ENCODE peak calls at places on chromosomes 3 and 15, in nine cellular contexts. S, L, H, F, N, Z, U, Q and M are unnamed samples.

GRCh38 chr15:71807691-71808091 is 2.7 kb upstream of the NR2E3 start:
- DNase-seq in S (no peak), L (no peak), H (no peak), F (no peak), N (peak; percentile 9), Z (no peak), U (no peak), Q (no peak), M (no peak)

GRCh38 chr3:15211934-15212333 is 5.9 kb downstream of the CAPN7 start:
- DNase-seq in S (no peak), L (no peak), H (no peak), F (no peak), N (no peak), Z (no peak), U (no peak), Q (no peak), M (no peak)

GRCh38 chr15:56869573-56869972 is 48.9 kb upstream of the TCF12 start:
- DNase-seq in S (no peak), L (peak; percentile 42), H (peak; percentile 57), F (no peak), N (peak; percentile 9), Z (no peak), U (no peak), Q (peak; percentile 36), M (peak; percentile 27)

GRCh38 chr3:13654330-13655073 is 105.6 kb downstream of the FBLN2 start:
- DNase-seq in S (no peak), L (no peak), H (no peak), F (no peak), N (no peak), Z (no peak), U (no peak), Q (no peak), M (no peak)

GRCh38 chr15:82093774-82094211 is 48.0 kb upstream of the MEX3B start:
- DNase-seq in S (peak; percentile 86), L (no peak), H (no peak), F (no peak), N (peak; percentile 67), Z (peak; percentile 74), U (no peak), Q (no peak), M (peak; percentile 99)

GRCh38 chr3:4711680-4711992 is 218.5 kb downstream of the ITPR1 start:
- DNase-seq in S (no peak), L (no peak), H (no peak), F (no peak), N (no peak), Z (no peak), U (no peak), Q (no peak), M (no peak)

GRCh38 chr3:153285194-153285641 is 123.2 kb downstream of the RAP2B start:
- DNase-seq in S (no peak), L (no peak), H (no peak), F (no peak), N (peak; percentile 54), Z (no peak), U (no peak), Q (no peak), M (peak; percentile 27)

GRCh38 chr15:63169796-63170195 is 12.5 kb upstream of the RPS27L start:
- DNase-seq in S (no peak), L (no peak), H (no peak), F (no peak), N (no peak), Z (no peak), U (no peak), Q (no peak), M (no peak)

GRCh38 chr3:7682822-7683229 is 818.8 kb upstream of the LMCD1 start:
- DNase-seq in S (no peak), L (no peak), H (no peak), F (no peak), N (peak; percentile 68), Z (no peak), U (peak; percentile 75), Q (no peak), M (peak; percentile 64)

GRCh38 chr15:85620321-85621044 is 174.2 kb downstream of the KLHL25 start:
- DNase-seq in S (no peak), L (no peak), H (no peak), F (no peak), N (peak; percentile 90), Z (no peak), U (no peak), Q (no peak), M (no peak)
- H3K4me3 ChIP-seq in S (peak overlapping the region; percentile 64), L (peak overlapping the region; percentile 32), H (peak overlapping the region; percentile 28), F (peak overlapping the region; percentile 59), N (peak overlapping the region; percentile 74), Z (no peak overlapping the region), U (peak overlapping the region; percentile 50), Q (peak overlapping the region; percentile 31), M (peak overlapping the region; percentile 65)

GRCh38 chr3:194072691-194073279 is 63.2 kb upstream of the HES1 start:
- DNase-seq in S (no peak), L (no peak), H (no peak), F (no peak), N (no peak), Z (no peak), U (no peak), Q (no peak), M (no peak)

GRCh38 chr3:194075802-194076460 is 60.0 kb upstream of the HES1 start:
- DNase-seq in S (no peak), L (peak; percentile 72), H (no peak), F (no peak), N (no peak), Z (peak; percentile 36), U (no peak), Q (no peak), M (no peak)

GRCh38 chr3:194075088-194075615 is 60.8 kb upstream of the HES1 start:
- DNase-seq in S (no peak), L (no peak), H (no peak), F (no peak), N (no peak), Z (no peak), U (no peak), Q (no peak), M (no peak)

GRCh38 chr3:194072097-194072428 is 63.9 kb upstream of the HES1 start:
- DNase-seq in S (no peak), L (peak; percentile 31), H (no peak), F (no peak), N (no peak), Z (no peak), U (no peak), Q (no peak), M (no peak)

DNA sequence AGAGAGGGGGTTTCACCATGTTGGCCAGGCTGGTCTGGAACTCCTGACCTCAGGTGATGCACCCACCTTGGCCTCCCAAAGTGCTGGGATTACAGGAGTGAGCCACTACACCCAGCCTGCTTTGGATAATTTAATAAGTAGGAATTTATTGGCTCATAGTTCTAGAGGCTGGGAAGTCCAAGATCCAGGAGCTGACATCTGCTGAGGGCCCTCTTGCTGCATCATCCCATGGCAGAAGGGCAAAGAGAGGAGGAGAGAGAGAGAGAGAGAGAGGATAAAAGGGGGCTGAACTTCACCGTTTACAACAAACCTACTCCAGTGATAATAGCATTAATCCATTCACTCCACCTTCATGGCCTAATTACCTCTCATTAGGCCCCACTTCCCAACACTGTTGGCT is 62.0 kb upstream of the HES1 start:
- DNase-seq in S (no peak), L (no peak), H (no peak), F (no peak), N (no peak), Z (no peak), U (no peak), Q (no peak), M (no peak)
- TF ChIP-seq CTCF in S (no peak), L (no peak), H (no peak), F (no peak), N (no peak), Z (no peak), U (no peak), Q (no peak), M (no peak)

DNA sequence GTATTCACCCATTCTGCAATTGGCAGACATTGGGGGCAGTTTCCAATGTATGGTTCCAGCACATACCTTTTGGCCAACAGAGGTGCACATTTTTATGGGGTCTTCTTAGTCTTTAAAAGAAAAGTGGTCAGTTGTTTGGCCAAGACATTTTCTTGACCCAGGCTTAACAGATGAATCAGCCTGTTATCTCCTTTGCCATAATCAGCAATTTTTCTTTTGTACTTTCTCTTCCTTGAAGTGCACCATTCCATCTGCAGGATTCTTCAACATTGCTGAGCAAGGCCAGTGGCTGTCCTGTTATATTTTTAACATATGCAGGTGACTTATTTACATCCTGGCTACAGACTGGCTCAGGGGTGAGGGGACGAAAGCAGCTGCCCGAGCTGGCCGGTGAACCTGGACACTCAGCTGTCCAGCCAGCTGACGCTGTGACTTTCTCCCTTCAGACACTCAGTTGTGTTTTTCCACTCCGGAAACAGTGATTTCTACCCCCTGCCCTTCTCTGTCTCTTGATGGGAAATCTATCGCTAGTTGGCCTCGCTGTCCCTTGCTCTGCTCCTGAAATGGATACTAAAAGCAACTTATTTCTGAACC is 96.5 kb upstream of the TNFAIP8L3 start:
- DNase-seq in S (no peak), L (no peak), H (no peak), F (no peak), N (no peak), Z (no peak), U (no peak), Q (no peak), M (no peak)
- H3K4me3 ChIP-seq in S (no peak overlapping the region), L (no peak overlapping the region), H (no peak overlapping the region), F (no peak overlapping the region), N (no peak overlapping the region), Z (no peak overlapping the region), U (no peak overlapping the region), Q (no peak overlapping the region), M (no peak overlapping the region)

GRCh38 chr15:101189341-101189679 is 62.5 kb downstream of the CHSY1 start:
- DNase-seq in S (no peak), L (no peak), H (no peak), F (no peak), N (no peak), Z (no peak), U (no peak), Q (no peak), M (no peak)

GRCh38 chr15:101190196-101190595 is 61.7 kb downstream of the CHSY1 start:
- DNase-seq in S (no peak), L (no peak), H (no peak), F (no peak), N (no peak), Z (no peak), U (no peak), Q (no peak), M (no peak)

GRCh38 chr15:101187820-101188516 is 63.9 kb downstream of the CHSY1 start:
- DNase-seq in S (no peak), L (no peak), H (no peak), F (no peak), N (peak; percentile 88), Z (no peak), U (no peak), Q (no peak), M (peak; percentile 91)

GRCh38 chr15:101189708-101190107 is 62.1 kb downstream of the CHSY1 start:
- DNase-seq in S (no peak), L (no peak), H (no peak), F (no peak), N (no peak), Z (no peak), U (no peak), Q (no peak), M (no peak)

GRCh38 chr15:101188517-101189340 is 63.1 kb downstream of the CHSY1 start:
- DNase-seq in S (peak; percentile 76), L (no peak), H (no peak), F (no peak), N (peak; percentile 81), Z (no peak), U (no peak), Q (no peak), M (peak; percentile 79)
- TF ChIP-seq CTCF in S (no peak), L (no peak), H (no peak), F (no peak), N (no peak), Z (no peak), U (no peak), Q (no peak), M (no peak)